ENCODE peak calls at places on chromosomes 12 and 14, in seven cellular contexts. Q is adrenal gland; B is activated CD8-positive, alpha-beta memory T cell treated with anti-CD3 and anti-CD28 coated beads, Interleukin-2, amount 50 U/mL, for 48 hours; E is NCI-H1105; H is LoVo; M is midbrain; O is NCI-H1436. G is an unnamed sample.

GRCh38 chr14:74429991-74430390 is 4.0 kb upstream of the SYNDIG1L start:
- DNase-seq in O (no peak), B (no peak), H (no peak), Q (no peak), M (no peak), E (no peak), G (no peak)

GRCh38 chr12:11652351-11653040 is 3.0 kb downstream of the ETV6 start:
- DNase-seq in M (peak), Q (peak), H (no peak), E (no peak), B (peak), O (no peak), G (peak)

GRCh38 chr12:56983386-56983785 is 23.0 kb downstream of the ZBTB39 start:
- DNase-seq in M (no peak), O (no peak), E (no peak), Q (no peak), B (no peak), H (no peak), G (no peak)

GRCh38 chr14:81331229-81332026 is 68.7 kb downstream of the STON2 start:
- DNase-seq in E (no peak), Q (no peak), M (peak), H (no peak), O (no peak), B (no peak), G (no peak)

GRCh38 chr14:93323597-93323992 is 9.2 kb downstream of the BTBD7 start:
- DNase-seq in O (no peak), H (no peak), B (no peak), E (no peak), Q (no peak), M (no peak), G (no peak)

GRCh38 chr12:103824845-103825244 is 16.2 kb downstream of the NT5DC3 start:
- DNase-seq in B (no peak), E (no peak), Q (no peak), H (no peak), M (no peak), O (no peak), G (no peak)

GRCh38 chr12:3832738-3833137 is 40.5 kb downstream of the PARP11 start:
- DNase-seq in B (no peak), E (no peak), M (no peak), Q (no peak), H (no peak), O (no peak), G (no peak)

GRCh38 chr12:104709692-104710435 is 248.2 kb downstream of the SLC41A2 start:
- DNase-seq in H (no peak), M (peak), B (no peak), Q (no peak), E (no peak), O (no peak), G (no peak)

GRCh38 chr12:70052931-70053497 is 190.2 kb upstream of the CNOT2 start:
- DNase-seq in M (no peak), E (no peak), B (no peak), O (no peak), Q (peak), H (peak), G (peak)

GRCh38 chr12:10722502-10722904 is 620 bp downstream of the YBX3 start:
- DNase-seq in E (peak), Q (peak), B (peak), M (no peak), H (no peak), O (no peak), G (peak)

GRCh38 chr12:110965574-110965973 is 45.2 kb upstream of the MYL2 start:
- DNase-seq in B (no peak), O (no peak), H (no peak), Q (no peak), M (no peak), E (no peak), G (no peak)

GRCh38 chr14:51604078-51604477 is 47.6 kb upstream of the FRMD6 start:
- DNase-seq in E (no peak), M (no peak), H (no peak), B (no peak), Q (no peak), O (no peak), G (no peak)

GRCh38 chr14:23910081-23910875 is 43.3 kb upstream of the DHRS4 start:
- DNase-seq in M (peak), O (peak), E (peak), B (no peak), H (peak), Q (peak), G (peak)

GRCh38 chr12:1314523-1314922 is 279.9 kb downstream of the FBXL14 start:
- DNase-seq in Q (no peak), O (no peak), E (no peak), H (no peak), M (no peak), B (no peak), G (no peak)

GRCh38 chr12:69655616-69656336 is 43.3 kb downstream of the BEST3 start:
- DNase-seq in B (no peak), O (no peak), E (no peak), H (no peak), M (no peak), Q (peak), G (no peak)

GRCh38 chr14:34086358-34086757 is 135.5 kb upstream of the EGLN3 start:
- DNase-seq in B (no peak), H (no peak), E (no peak), Q (no peak), M (no peak), O (no peak), G (no peak)

GRCh38 chr14:30355431-30355913 is 203.5 kb upstream of the G2E3 start:
- DNase-seq in O (peak), E (no peak), B (no peak), M (no peak), Q (no peak), H (no peak), G (no peak)

GRCh38 chr12:571795-572531 is 91.3 kb downstream of the NINJ2 start:
- DNase-seq in H (peak), B (peak), M (no peak), O (no peak), E (no peak), Q (peak), G (no peak)

GRCh38 chr12:2095878-2096277 is 43.1 kb downstream of the CACNA1C start:
- DNase-seq in E (no peak), H (no peak), M (no peak), O (no peak), Q (no peak), B (no peak), G (peak)

GRCh38 chr12:2374092-2374740 is 321.4 kb downstream of the CACNA1C start:
- DNase-seq in E (no peak), B (no peak), M (no peak), O (no peak), Q (no peak), H (no peak), G (no peak)

GRCh38 chr12:105812356-105812755 is 326.4 kb downstream of the NUAK1 start:
- DNase-seq in E (no peak), M (peak), Q (no peak), O (no peak), H (no peak), B (no peak), G (no peak)

GRCh38 chr12:108803428-108804105 is 53.8 kb downstream of the SSH1 start:
- DNase-seq in B (peak), Q (peak), M (peak), H (peak), E (peak), O (peak), G (peak)

GRCh38 chr12:2170376-2170775 is 117.6 kb downstream of the CACNA1C start:
- DNase-seq in E (no peak), M (no peak), O (no peak), H (no peak), B (no peak), Q (no peak), G (no peak)

GRCh38 chr12:93571854-93572711 is at the start of gene SOCS2:
- DNase-seq in E (no peak), B (peak), Q (peak), H (peak), M (no peak), O (no peak), G (peak)

GRCh38 chr14:76647699-76648298 is 113.5 kb upstream of the VASH1 start:
- DNase-seq in E (peak), B (no peak), M (peak), H (peak), O (peak), Q (peak), G (no peak)

GRCh38 chr12:130286741-130287140 is 50.9 kb upstream of the PIWIL1 start:
- DNase-seq in E (no peak), B (no peak), O (no peak), H (no peak), M (peak), Q (no peak), G (no peak)

GRCh38 chr14:67815573-67816235 is 686 bp downstream of the ZFYVE26 start:
- DNase-seq in E (no peak), Q (peak), H (peak), B (no peak), M (no peak), O (no peak), G (no peak)

GRCh38 chr12:72829838-72830237 is 557.7 kb downstream of the TRHDE start:
- DNase-seq in B (no peak), H (no peak), E (no peak), O (no peak), Q (no peak), M (no peak), G (no peak)

GRCh38 chr12:57816001-57816854 is 2.3 kb downstream of the AVIL start:
- DNase-seq in E (no peak), B (no peak), O (no peak), H (no peak), Q (no peak), M (no peak), G (no peak)

GRCh38 chr12:43694879-43695278 is 63.7 kb downstream of the PUS7L start:
- DNase-seq in Q (no peak), B (no peak), E (no peak), O (no peak), H (no peak), M (no peak), G (no peak)

GRCh38 chr14:38226366-38226765 is 18.7 kb downstream of the SSTR1 start:
- DNase-seq in E (no peak), Q (no peak), M (no peak), B (no peak), H (no peak), O (no peak), G (no peak)

GRCh38 chr14:35944847-35945246 is 118.7 kb downstream of the BRMS1L start:
- DNase-seq in B (no peak), E (peak), Q (no peak), M (no peak), O (no peak), H (peak), G (peak)

GRCh38 chr12:16606201-16606849 is 363 bp upstream of the LMO3 start:
- DNase-seq in Q (peak), H (peak), E (peak), B (no peak), O (no peak), M (peak), G (peak)

GRCh38 chr14:55118761-55119160 is 10.3 kb upstream of the LGALS3 start:
- DNase-seq in O (no peak), Q (no peak), B (no peak), E (no peak), M (no peak), H (no peak), G (no peak)

GRCh38 chr14:67335781-67336180 is 23.8 kb downstream of the ATP6V1D start:
- DNase-seq in M (no peak), O (peak), H (peak), E (no peak), B (no peak), Q (no peak), G (no peak)

GRCh38 chr12:47785036-47785886 is 12.2 kb downstream of the SLC48A1 start:
- DNase-seq in O (no peak), B (no peak), H (no peak), Q (peak), M (no peak), E (no peak), G (no peak)

GRCh38 chr14:99393059-99393655 is 87.5 kb downstream of the SETD3 start:
- DNase-seq in B (peak), E (no peak), M (no peak), H (peak), O (peak), Q (peak), G (peak)